ENCODE peak calls at places on chromosomes 7 and 10, in nine cellular contexts. F is cardiac muscle cell, J is transverse colon, D is cardiac fibroblast, L is A673, G is testis, X is AG04450, Z is bronchial epithelial cell, C is fibroblast of villous mesenchyme. R is an unnamed sample.
A peak's percentile ranks its signal among the peaks of the same experiment; 100 is the strongest.

GRCh38 chr7:81478664-81479063 is 291.2 kb downstream of the HGF start:
- DNase-seq in X (no peak), L (no peak), D (no peak), C (no peak), Z (peak; percentile 59), J (peak; percentile 48), G (no peak), F (no peak), R (peak; percentile 51)

GRCh38 chr10:87875929-87876571 is 12.6 kb downstream of the PTEN start:
- DNase-seq in D (peak; percentile 46), C (no peak), G (no peak), X (no peak), F (no peak), J (no peak), Z (no peak), L (no peak), R (no peak)

GRCh38 chr7:77306231-77307067 is 106.8 kb upstream of the FGL2 start:
- DNase-seq in J (no peak), L (no peak), G (peak; percentile 77), C (no peak), X (no peak), D (no peak), F (no peak), Z (no peak), R (no peak)

GRCh38 chr10:112052176-112052575 is 131.4 kb downstream of the GPAM start:
- DNase-seq in D (no peak), J (no peak), C (no peak), F (no peak), Z (no peak), X (no peak), L (no peak), G (no peak), R (no peak)

GRCh38 chr7:110210941-110211608 is 879.9 kb upstream of the LRRN3 start:
- DNase-seq in J (no peak), X (no peak), Z (no peak), L (no peak), C (no peak), F (no peak), D (no peak), G (no peak), R (no peak)

GRCh38 chr10:17425584-17426262 is 28.7 kb downstream of the ST8SIA6 start:
- DNase-seq in L (no peak), F (no peak), D (no peak), Z (no peak), J (no peak), G (peak; percentile 20), C (no peak), X (no peak), R (no peak)

GRCh38 chr10:50375745-50376144 is 124.4 kb upstream of the ASAH2 start:
- DNase-seq in X (no peak), F (no peak), L (no peak), J (no peak), C (no peak), D (no peak), Z (no peak), G (no peak), R (no peak)

GRCh38 chr10:70576803-70577517 is 25.6 kb downstream of the PRF1 start:
- DNase-seq in C (no peak), X (no peak), J (no peak), G (no peak), F (no peak), L (no peak), D (peak; percentile 31), Z (peak; percentile 52), R (peak; percentile 20)

GRCh38 chr7:149369497-149369896 is 91.4 kb downstream of the ZNF777 start:
- DNase-seq in F (no peak), X (no peak), G (no peak), C (no peak), L (no peak), Z (peak; percentile 65), J (no peak), D (no peak), R (peak; percentile 77)

GRCh38 chr7:100357131-100357561 is 771 bp upstream of the PILRB start:
- DNase-seq in D (no peak), J (no peak), Z (no peak), G (no peak), L (no peak), C (no peak), X (no peak), F (no peak), R (no peak)

GRCh38 chr7:113805976-113806375 is 112.8 kb downstream of the PPP1R3A start:
- DNase-seq in D (no peak), X (no peak), F (no peak), J (no peak), C (no peak), G (no peak), L (no peak), Z (no peak), R (no peak)

GRCh38 chr7:113806633-113807327 is 112.0 kb downstream of the PPP1R3A start:
- DNase-seq in F (no peak), L (no peak), G (no peak), D (no peak), X (peak; percentile 20), Z (no peak), C (no peak), J (no peak), R (no peak)

GRCh38 chr7:113801751-113802150 is 117.1 kb downstream of the PPP1R3A start:
- DNase-seq in G (no peak), C (no peak), Z (peak; percentile 7), L (no peak), F (no peak), D (no peak), J (no peak), X (no peak), R (no peak)

GRCh38 chr7:113799896-113800295 is 118.9 kb downstream of the PPP1R3A start:
- DNase-seq in X (no peak), F (no peak), C (no peak), D (no peak), J (no peak), G (no peak), Z (no peak), L (no peak), R (no peak)

DNA sequence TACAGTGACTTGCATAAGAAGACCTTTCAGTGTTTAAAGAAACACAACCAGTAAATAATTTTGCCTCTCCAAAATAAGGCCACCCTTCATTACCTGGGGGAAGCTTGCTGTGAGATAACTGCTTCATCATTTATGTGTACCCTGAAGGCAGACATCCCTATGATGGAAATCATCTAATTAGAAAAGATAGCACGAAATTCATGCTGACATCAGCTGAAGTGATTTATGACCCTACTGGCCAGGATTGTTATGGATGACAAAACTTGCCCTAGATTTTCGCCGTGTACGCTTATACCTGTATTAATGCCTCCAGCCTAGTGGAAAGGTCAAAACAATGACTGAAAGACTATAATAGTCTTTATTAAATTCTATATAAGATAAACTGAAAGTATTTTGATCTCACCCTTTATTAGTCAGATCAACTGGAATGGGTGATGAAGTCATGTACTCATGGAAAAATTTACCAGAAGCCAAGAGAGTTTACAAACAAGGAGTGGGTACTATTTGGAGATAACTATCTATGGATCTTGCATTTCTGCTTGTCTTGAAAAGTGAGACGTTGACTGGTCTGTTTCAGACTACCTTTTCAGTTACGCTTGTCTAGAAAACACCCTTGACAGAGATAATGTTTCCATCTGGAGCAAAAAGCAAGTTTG is 114.2 kb downstream of the PPP1R3A start:
- DNase-seq in J (no peak), Z (peak; percentile 13), X (no peak), D (no peak), L (no peak), G (no peak), C (no peak), F (no peak), R (no peak)
- H3K4me3 ChIP-seq in J (no peak overlapping the region), Z (no peak overlapping the region), X (no peak overlapping the region), D (no peak overlapping the region), L (no peak overlapping the region), G (no peak overlapping the region), C (no peak overlapping the region), F (no peak overlapping the region), R (no peak overlapping the region)

GRCh38 chr7:139995034-139995915 is 67.5 kb downstream of the PARP12 start:
- DNase-seq in J (no peak), Z (peak; percentile 44), D (peak; percentile 43), C (peak; percentile 94), L (no peak), X (peak; percentile 78), G (peak; percentile 55), F (peak; percentile 36), R (peak; percentile 24)
- TF ChIP-seq CTCF in J (no peak), Z (no peak), D (no peak), C (no peak), L (no peak), X (no peak), G (no peak), F (no peak), R (no peak)

GRCh38 chr10:101841826-101842225 is 1.8 kb downstream of the KCNIP2 start:
- DNase-seq in X (no peak), G (no peak), F (no peak), D (no peak), Z (no peak), C (no peak), J (no peak), L (no peak), R (no peak)

GRCh38 chr10:101839421-101840063 is 4.1 kb downstream of the KCNIP2 start:
- DNase-seq in Z (no peak), F (peak; percentile 56), G (no peak), X (no peak), L (peak; percentile 61), D (no peak), J (peak; percentile 68), C (no peak), R (peak; percentile 60)

GRCh38 chr10:101840741-101841453 is 2.7 kb downstream of the KCNIP2 start:
- DNase-seq in Z (peak; percentile 70), C (peak; percentile 81), X (peak; percentile 56), J (peak; percentile 80), G (peak; percentile 84), F (peak; percentile 95), D (peak; percentile 84), L (peak; percentile 90), R (peak; percentile 83)

GRCh38 chr10:101839002-101839401 is 4.6 kb downstream of the KCNIP2 start:
- DNase-seq in F (no peak), C (no peak), Z (peak; percentile 55), G (no peak), J (no peak), L (no peak), X (no peak), D (no peak), R (peak; percentile 21)

DNA sequence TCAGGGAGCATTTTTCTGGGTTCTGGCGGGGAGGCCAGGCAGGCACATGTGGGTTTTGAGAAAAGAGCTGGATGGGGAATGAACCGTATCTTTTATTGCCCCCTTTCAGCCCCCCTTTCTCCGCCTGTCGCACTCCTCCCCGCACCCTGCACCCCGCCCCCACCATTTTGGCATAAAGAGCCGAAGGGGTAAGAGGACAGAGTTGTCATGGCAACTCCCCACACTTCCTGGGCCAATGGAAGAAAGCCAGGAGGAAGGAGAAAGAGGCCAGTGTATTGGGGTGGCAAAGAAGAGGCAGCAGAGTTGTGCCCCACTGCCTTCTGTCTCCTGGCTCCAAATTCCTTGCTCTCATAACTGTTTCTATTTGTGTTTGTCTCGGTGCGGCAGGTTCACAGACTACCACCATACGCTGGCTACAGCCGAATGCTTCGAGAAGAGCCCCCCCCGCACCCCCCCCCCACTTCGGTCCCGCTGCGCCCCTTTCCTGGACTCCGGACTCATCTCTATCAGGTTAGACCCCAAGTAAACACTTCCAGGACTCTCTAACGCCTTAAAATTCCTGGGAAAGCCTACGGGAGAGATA is 3.4 kb downstream of the KCNIP2 start:
- DNase-seq in L (peak; percentile 65), C (no peak), D (peak; percentile 29), F (no peak), J (no peak), Z (no peak), X (no peak), G (no peak), R (no peak)
- H3K4me3 ChIP-seq in L (peak overlapping the region; percentile 40), C (peak overlapping the region; percentile 39), D (peak overlapping the region; percentile 32), F (peak overlapping the region; percentile 24), J (peak overlapping the region; percentile 25), Z (peak overlapping the region; percentile 21), X (peak overlapping the region; percentile 54), G (no peak overlapping the region), R (peak overlapping the region; percentile 21)

GRCh38 chr7:5557920-5558401 is 134.3 kb upstream of the TNRC18 start:
- DNase-seq in L (no peak), C (peak; percentile 64), X (no peak), D (peak; percentile 51), F (peak; percentile 15), J (peak; percentile 67), Z (no peak), G (peak; percentile 71), R (no peak)
- TF ChIP-seq CTCF in L (no peak), C (no peak), X (no peak), D (no peak), F (no peak), J (no peak), Z (no peak), G (no peak), R (no peak)

R was measured in epithelial cell of esophagus.